ENCODE peak calls at places on chromosomes 4 and X, in ten cellular contexts. C, W, X, Y, I, G, S, Q, V and K are unnamed samples.

GRCh38 chr4:85837334-85837733 is 362.4 kb downstream of the ARHGAP24 start:
- DNase-seq in C (no peak), W (no peak), X (no peak), Y (no peak), I (no peak), G (no peak), S (no peak), Q (no peak), V (no peak), K (no peak)

GRCh38 chr4:99436976-99437655 is 2.0 kb upstream of the ADH7 start:
- DNase-seq in C (no peak), W (no peak), X (no peak), Y (no peak), I (no peak), G (no peak), S (no peak), Q (no peak), V (no peak), K (no peak)

GRCh38 chr4:10622728-10623127 is 61.8 kb downstream of the CLNK start:
- DNase-seq in C (peak; percentile 26), W (no peak), X (no peak), Y (no peak), I (no peak), G (no peak), S (no peak), Q (no peak), V (no peak), K (no peak)

GRCh38 chr4:81905966-81906365 is 434.3 kb upstream of the RASGEF1B start:
- DNase-seq in C (peak; percentile 37), W (no peak), X (no peak), Y (no peak), I (no peak), G (no peak), S (no peak), Q (no peak), V (no peak), K (no peak)

GRCh38 chrX:114959729-114960128 is 57.7 kb downstream of the IL13RA2 start:
- DNase-seq in C (no peak), W (no peak), X (peak; percentile 22), Y (no peak), I (no peak), G (no peak), S (no peak), Q (no peak), V (no peak), K (no peak)

GRCh38 chrX:46444011-46444410 is 101.2 kb downstream of the ZNF674 start:
- DNase-seq in C (no peak), W (no peak), X (peak; percentile 89), Y (no peak), I (no peak), G (no peak), S (no peak), Q (no peak), V (no peak), K (no peak)

GRCh38 chrX:68177542-68177941 is 255.8 kb downstream of the OPHN1 start:
- DNase-seq in C (no peak), W (no peak), X (peak; percentile 38), Y (peak; percentile 22), I (no peak), G (no peak), S (no peak), Q (no peak), V (no peak), K (no peak)

GRCh38 chr4:86993909-86994672 is 59.3 kb downstream of the AFF1 start:
- DNase-seq in C (no peak), W (no peak), X (no peak), Y (no peak), I (no peak), G (peak; percentile 73), S (no peak), Q (peak; percentile 38), V (no peak), K (peak; percentile 40)

GRCh38 chr4:185638548-185639301 is 103.4 kb upstream of the PDLIM3 start:
- DNase-seq in C (no peak), W (no peak), X (no peak), Y (no peak), I (no peak), G (no peak), S (no peak), Q (no peak), V (no peak), K (no peak)

GRCh38 chrX:17355976-17356375 is 19.0 kb upstream of the NHS start:
- DNase-seq in C (no peak), W (no peak), X (no peak), Y (no peak), I (no peak), G (no peak), S (no peak), Q (no peak), V (no peak), K (no peak)

GRCh38 chrX:12488220-12488619 is 303.0 kb upstream of the PRPS2 start:
- DNase-seq in C (no peak), W (no peak), X (no peak), Y (no peak), I (no peak), G (no peak), S (no peak), Q (no peak), V (no peak), K (no peak)

GRCh38 chrX:13851996-13852695 is 35.3 kb upstream of the GPM6B start:
- DNase-seq in C (no peak), W (no peak), X (no peak), Y (no peak), I (no peak), G (no peak), S (no peak), Q (no peak), V (no peak), K (no peak)

GRCh38 chr4:127209580-127210095 is 423.1 kb upstream of the INTU start:
- DNase-seq in C (no peak), W (no peak), X (no peak), Y (no peak), I (no peak), G (no peak), S (no peak), Q (no peak), V (no peak), K (no peak)

DNA sequence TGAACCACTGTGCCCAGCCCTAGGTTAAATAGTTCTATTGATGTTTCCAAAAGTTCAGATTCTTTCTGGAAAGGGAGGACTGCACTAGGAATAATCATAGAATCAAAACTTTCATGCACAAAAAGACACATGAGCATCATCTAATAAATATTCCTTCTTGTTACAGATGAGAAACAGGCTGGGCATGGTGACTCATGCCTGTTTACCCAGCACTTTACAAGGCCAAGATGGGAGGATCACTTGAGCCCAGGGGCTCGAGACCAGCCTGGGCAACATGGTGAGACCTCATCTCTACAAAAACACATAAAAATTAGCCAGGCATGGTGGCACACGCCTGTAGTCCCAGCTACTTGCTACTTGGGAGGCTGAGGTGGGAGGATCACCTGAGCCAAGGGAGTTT is 27.7 kb downstream of the LARP7 start:
- DNase-seq in C (no peak), W (no peak), X (peak; percentile 6), Y (no peak), I (no peak), G (no peak), S (no peak), Q (no peak), V (peak; percentile 10), K (no peak)
- H3K4me3 ChIP-seq in C (no peak overlapping the region), W (no peak overlapping the region), X (no peak overlapping the region), Y (no peak overlapping the region), I (no peak overlapping the region), G (no peak overlapping the region), S (no peak overlapping the region), Q (no peak overlapping the region), V (no peak overlapping the region), K (no peak overlapping the region)

DNA sequence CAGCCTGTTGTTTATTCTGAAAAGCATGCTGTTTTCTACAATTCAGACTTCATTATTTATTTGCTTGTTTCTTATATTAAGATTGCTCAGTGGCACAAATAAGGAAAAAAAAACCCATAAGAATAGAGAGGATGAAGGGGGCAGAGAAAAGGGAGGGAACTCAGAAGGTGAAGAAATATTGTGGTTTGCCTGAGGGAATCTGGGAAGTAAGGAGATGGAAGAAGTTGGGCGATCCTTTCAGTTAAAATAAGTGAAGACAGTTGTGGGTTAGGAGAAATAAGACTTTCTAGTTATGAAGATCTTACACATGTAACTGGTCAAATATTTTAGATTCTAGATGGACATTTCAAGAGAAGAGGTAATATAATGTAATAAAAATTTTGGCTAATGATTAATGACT is 138.8 kb upstream of the LIMCH1 start:
- DNase-seq in C (no peak), W (no peak), X (no peak), Y (no peak), I (no peak), G (no peak), S (no peak), Q (no peak), V (no peak), K (no peak)
- H3K4me1 ChIP-seq in C (no peaks in the 10 kb centered on the region), W (no peaks in the 10 kb centered on the region), X (no peaks in the 10 kb centered on the region), Y (peaks cover 4% of the 10 kb centered on the region), I (peaks cover 3% of the 10 kb centered on the region), G (no peaks in the 10 kb centered on the region), S (peaks cover 4% of the 10 kb centered on the region), Q (peaks cover 6% of the 10 kb centered on the region), V (no peaks in the 10 kb centered on the region), K (no peaks in the 10 kb centered on the region)

DNA sequence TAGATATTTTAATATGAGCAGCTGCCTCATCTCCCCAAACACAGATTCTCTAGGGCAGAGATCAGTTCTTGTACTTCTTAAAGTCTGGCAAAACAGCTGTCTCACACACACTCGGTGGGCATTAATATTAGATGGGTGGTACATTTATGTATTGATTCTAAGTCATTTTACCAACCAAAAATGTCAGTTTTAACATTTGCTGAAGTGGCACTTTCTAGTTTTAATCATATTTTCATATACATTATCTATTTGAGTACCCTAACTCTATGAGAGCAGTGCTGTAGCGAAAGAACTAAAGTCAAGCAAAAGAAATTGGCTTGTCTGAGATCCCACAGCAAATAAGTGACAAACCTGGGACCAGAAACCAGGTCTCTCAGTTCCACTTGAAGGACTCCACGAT is 134.5 kb upstream of the SPRY1 start:
- DNase-seq in C (no peak), W (no peak), X (no peak), Y (no peak), I (no peak), G (no peak), S (no peak), Q (no peak), V (no peak), K (no peak)
- TF ChIP-seq POLR2A in C (no peak), W (no peak), X (no peak), Y (no peak), I (no peak), G (no peak), S (no peak), Q (no peak), V (no peak), K (no peak)

GRCh38 chr4:169268951-169269781 is 1.6 kb downstream of the SH3RF1 start:
- DNase-seq in C (no peak), W (no peak), X (peak; percentile 87), Y (no peak), I (no peak), G (peak; percentile 47), S (peak; percentile 32), Q (peak; percentile 27), V (peak; percentile 20), K (no peak)
- H3K4me3 ChIP-seq in C (peak overlapping the region; percentile 80), W (peak overlapping the region; percentile 71), X (peak overlapping the region; percentile 94), Y (peak overlapping the region; percentile 96), I (peak overlapping the region; percentile 90), G (peak overlapping the region; percentile 96), S (peak overlapping the region; percentile 94), Q (peak overlapping the region; percentile 96), V (peak overlapping the region; percentile 97), K (peak overlapping the region; percentile 91)

GRCh38 chr4:1783970-1784369 is 9.1 kb upstream of the FGFR3 start:
- DNase-seq in C (no peak), W (no peak), X (no peak), Y (no peak), I (no peak), G (no peak), S (no peak), Q (peak; percentile 73), V (no peak), K (no peak)
- H3K4me1 ChIP-seq in C (no peaks in the 10 kb centered on the region), W (no peaks in the 10 kb centered on the region), X (no peaks in the 10 kb centered on the region), Y (peaks cover 22% of the 10 kb centered on the region), I (no peaks in the 10 kb centered on the region), G (no peaks in the 10 kb centered on the region), S (peaks cover 6% of the 10 kb centered on the region), Q (no peaks in the 10 kb centered on the region), V (no peaks in the 10 kb centered on the region), K (peaks cover 11% of the 10 kb centered on the region)